ENCODE peak calls at places on chromosomes 6 and 20, in seven cellular contexts. F, V, C, L, T, P and Q are unnamed samples.

GRCh38 chr6:1962201-1962600 is 283.2 kb downstream of the GMDS start:
- DNase-seq in F (no peak), V (no peak), C (no peak), L (no peak), T (no peak), P (no peak), Q (no peak)

GRCh38 chr6:119283979-119284545 is 65.5 kb downstream of the MAN1A1 start:
- DNase-seq in F (no peak), V (no peak), C (no peak), L (no peak), T (no peak), P (no peak), Q (no peak)

GRCh38 chr6:29926081-29926794 is 16.1 kb upstream of the HLA-A start:
- DNase-seq in F (no peak), V (peak), C (no peak), L (peak), T (no peak), P (peak), Q (no peak)

GRCh38 chr20:7712661-7713060 is 227.6 kb downstream of the HAO1 start:
- DNase-seq in F (no peak), V (no peak), C (no peak), L (no peak), T (no peak), P (no peak), Q (no peak)

GRCh38 chr20:36385503-36385902 is 79.4 kb downstream of the DLGAP4 start:
- DNase-seq in F (no peak), V (no peak), C (no peak), L (no peak), T (no peak), P (no peak), Q (no peak)

GRCh38 chr20:8670900-8671229 is 398.0 kb upstream of the PLCB4 start:
- DNase-seq in F (no peak), V (no peak), C (no peak), L (no peak), T (no peak), P (no peak), Q (no peak)

GRCh38 chr20:43963872-43964791 is 49.5 kb downstream of the TOX2 start:
- DNase-seq in F (no peak), V (no peak), C (no peak), L (peak), T (peak), P (no peak), Q (no peak)

GRCh38 chr6:3209114-3210023 is 18.1 kb downstream of the TUBB2B start:
- DNase-seq in F (peak), V (no peak), C (peak), L (peak), T (no peak), P (no peak), Q (no peak)

GRCh38 chr20:39876974-39877615 is 811.9 kb downstream of the MAFB start:
- DNase-seq in F (no peak), V (no peak), C (no peak), L (no peak), T (no peak), P (no peak), Q (no peak)

GRCh38 chr6:107841265-107841650 is 17.1 kb upstream of the SCML4 start:
- DNase-seq in F (no peak), V (no peak), C (no peak), L (no peak), T (no peak), P (no peak), Q (no peak)

GRCh38 chr6:45353654-45354053 is 24.1 kb downstream of the SUPT3H start:
- DNase-seq in F (no peak), V (no peak), C (no peak), L (no peak), T (no peak), P (no peak), Q (no peak)

GRCh38 chr20:9699181-9699580 is 139.7 kb downstream of the PAK5 start:
- DNase-seq in F (no peak), V (no peak), C (no peak), L (no peak), T (no peak), P (no peak), Q (no peak)

GRCh38 chr6:131015192-131015591 is 47.9 kb downstream of the EPB41L2 start:
- DNase-seq in F (no peak), V (no peak), C (no peak), L (no peak), T (no peak), P (no peak), Q (no peak)

GRCh38 chr6:98107801-98108200 is 726.6 kb upstream of the POU3F2 start:
- DNase-seq in F (no peak), V (no peak), C (no peak), L (no peak), T (no peak), P (no peak), Q (no peak)

GRCh38 chr20:61694666-61695065 is 371.0 kb downstream of the TAF4 start:
- DNase-seq in F (no peak), V (no peak), C (no peak), L (no peak), T (no peak), P (no peak), Q (no peak)

GRCh38 chr6:11229267-11230043 is 3.0 kb downstream of the NEDD9 start:
- DNase-seq in F (no peak), V (no peak), C (no peak), L (no peak), T (no peak), P (no peak), Q (no peak)

GRCh38 chr6:145055567-145055966 is 679.8 kb downstream of the EPM2A start:
- DNase-seq in F (no peak), V (no peak), C (no peak), L (no peak), T (no peak), P (no peak), Q (no peak)

GRCh38 chr20:5657190-5657872 is 92.9 kb upstream of the SHLD1 start:
- DNase-seq in F (no peak), V (no peak), C (no peak), L (no peak), T (no peak), P (no peak), Q (no peak)

GRCh38 chr20:34320861-34321260 is 17.7 kb upstream of the AHCY start:
- DNase-seq in F (no peak), V (no peak), C (no peak), L (no peak), T (no peak), P (no peak), Q (no peak)

GRCh38 chr6:33755070-33755869 is 8.6 kb upstream of the IP6K3 start:
- DNase-seq in F (no peak), V (no peak), C (no peak), L (no peak), T (no peak), P (no peak), Q (no peak)

GRCh38 chr6:53432318-53433161 is 83.8 kb upstream of the ELOVL5 start:
- DNase-seq in F (no peak), V (no peak), C (no peak), L (no peak), T (no peak), P (no peak), Q (no peak)

GRCh38 chr6:53326372-53327016 is 22.3 kb downstream of the ELOVL5 start:
- DNase-seq in F (no peak), V (no peak), C (peak), L (no peak), T (no peak), P (no peak), Q (no peak)

GRCh38 chr6:33313105-33313708 is 671 bp downstream of the TAPBP start:
- DNase-seq in F (peak), V (no peak), C (no peak), L (peak), T (peak), P (no peak), Q (peak)